ENCODE peak calls at places on chromosome 14, in seven cellular contexts. R, H, C, N, V, I and F are unnamed samples.
A peak's percentile ranks its signal among the peaks of the same experiment; 100 is the strongest.

GRCh38 chr14:72598328-72598727 is 295.6 kb downstream of the DPF3 start:
- DNase-seq in V (no peak), C (no peak), N (no peak), H (no peak), R (no peak), I (no peak), F (no peak)

GRCh38 chr14:68695326-68695768 is 97.5 kb downstream of the ZFP36L1 start:
- DNase-seq in I (no peak), R (peak; percentile 100), H (peak; percentile 100), V (peak; percentile 100), N (no peak), C (peak; percentile 98), F (peak; percentile 91)

GRCh38 chr14:89351364-89351957 is 65.6 kb downstream of the FOXN3 start:
- DNase-seq in H (peak; percentile 44), N (no peak), C (peak; percentile 58), R (peak; percentile 42), I (no peak), V (no peak), F (no peak)

GRCh38 chr14:81219210-81219820 is 1.4 kb downstream of the GTF2A1 start:
- DNase-seq in H (peak; percentile 96), R (peak; percentile 98), C (peak; percentile 99), N (peak; percentile 77), V (peak; percentile 92), I (peak; percentile 92), F (peak; percentile 96)

GRCh38 chr14:67941456-67942018 is 122.0 kb downstream of the RAD51B start:
- DNase-seq in H (peak; percentile 18), I (no peak), V (no peak), N (no peak), C (peak; percentile 62), R (peak; percentile 38), F (no peak)

GRCh38 chr14:70515796-70516195 is 19.0 kb downstream of the ADAM20 start:
- DNase-seq in I (no peak), H (peak; percentile 14), C (no peak), V (no peak), N (no peak), R (peak; percentile 28), F (no peak)

GRCh38 chr14:75247286-75247922 is 31.2 kb upstream of the FOS start:
- DNase-seq in N (peak; percentile 33), C (no peak), V (no peak), R (no peak), H (no peak), I (no peak), F (no peak)

GRCh38 chr14:84655014-84655413 is 874.9 kb upstream of the FLRT2 start:
- DNase-seq in R (no peak), H (no peak), V (no peak), N (no peak), C (no peak), I (no peak), F (no peak)

GRCh38 chr14:24080888-24081738 is 9.8 kb downstream of the CPNE6 start:
- DNase-seq in H (no peak), R (no peak), C (peak; percentile 17), V (no peak), N (peak; percentile 45), I (peak; percentile 37), F (peak; percentile 18)

GRCh38 chr14:95340201-95340697 is 20.5 kb upstream of the CLMN start:
- DNase-seq in I (no peak), V (no peak), R (no peak), N (no peak), H (no peak), C (no peak), F (no peak)

GRCh38 chr14:91090733-91091132 is 23.1 kb upstream of the DGLUCY start:
- DNase-seq in H (no peak), V (no peak), I (no peak), N (no peak), C (no peak), R (no peak), F (no peak)

GRCh38 chr14:77407158-77407557 is 16.2 kb downstream of the NOXRED1 start:
- DNase-seq in V (peak; percentile 4), I (no peak), R (no peak), C (peak; percentile 64), N (no peak), H (no peak), F (no peak)

GRCh38 chr14:22753586-22753985 is 12.9 kb upstream of the OXA1L start:
- DNase-seq in N (no peak), H (no peak), R (no peak), C (no peak), V (no peak), I (no peak), F (no peak)

GRCh38 chr14:55122441-55122986 is 6.5 kb upstream of the LGALS3 start:
- DNase-seq in V (no peak), I (no peak), C (peak; percentile 83), H (no peak), N (no peak), R (peak; percentile 34), F (no peak)

GRCh38 chr14:77246784-77247183 is 24.2 kb downstream of the NGB start:
- DNase-seq in C (no peak), N (no peak), R (no peak), I (no peak), H (no peak), V (no peak), F (no peak)

GRCh38 chr14:86153480-86153879 is 623.5 kb downstream of the FLRT2 start:
- DNase-seq in I (no peak), H (no peak), R (no peak), V (no peak), N (no peak), C (no peak), F (no peak)

GRCh38 chr14:103624860-103625259 is 4.2 kb upstream of the KLC1 start:
- DNase-seq in V (no peak), H (peak; percentile 73), N (no peak), R (peak; percentile 66), C (peak; percentile 58), I (no peak), F (peak; percentile 70)

GRCh38 chr14:23217032-23217431 is 20.7 kb upstream of the RNF212B start:
- DNase-seq in H (no peak), R (no peak), N (no peak), V (no peak), C (no peak), I (no peak), F (no peak)

GRCh38 chr14:85817430-85817829 is 287.5 kb downstream of the FLRT2 start:
- DNase-seq in V (no peak), I (no peak), R (no peak), C (no peak), H (no peak), N (no peak), F (no peak)

GRCh38 chr14:72824051-72824450 is 69.8 kb downstream of the DPF3 start:
- DNase-seq in C (no peak), N (no peak), I (no peak), R (no peak), V (no peak), H (no peak), F (no peak)